ENCODE peak calls at places on chromosomes 6 and 20, in nine cellular contexts. G is CD4-positive, alpha-beta T cell; Y is upper lobe of left lung; J is hepatocyte; S is foreskin keratinocyte; I is A549; D is tibial artery; K is pancreas; U is A673. A is an unnamed sample.

GRCh38 chr6:17202526-17202925 is 78.6 kb upstream of the RBM24 start:
- DNase-seq in S (no peak), D (no peak), K (no peak), J (no peak), U (no peak), I (no peak), G (no peak), Y (no peak), A (no peak)

GRCh38 chr6:14454467-14454763 is 336.8 kb downstream of the CD83 start:
- DNase-seq in G (peak), U (no peak), I (no peak), K (no peak), D (no peak), S (no peak), J (no peak), Y (no peak), A (no peak)

GRCh38 chr20:10793741-10794140 is 119.9 kb upstream of the JAG1 start:
- DNase-seq in J (no peak), Y (no peak), D (no peak), U (no peak), I (no peak), K (no peak), S (no peak), G (no peak), A (no peak)

GRCh38 chr20:33132858-33133615 is 34.9 kb upstream of the BPIFA2 start:
- DNase-seq in S (no peak), J (no peak), I (no peak), K (no peak), G (no peak), U (peak), D (no peak), Y (no peak), A (no peak)

GRCh38 chr6:155837474-155837873 is 381.8 kb upstream of the NOX3 start:
- DNase-seq in D (no peak), U (no peak), G (no peak), K (no peak), J (no peak), Y (no peak), I (no peak), S (no peak), A (no peak)

GRCh38 chr20:417801-418342 is 9.8 kb downstream of the RBCK1 start:
- DNase-seq in K (no peak), D (peak), Y (no peak), S (no peak), G (no peak), I (no peak), J (no peak), U (no peak), A (no peak)

GRCh38 chr20:41138527-41139226 is 1.3 kb downstream of the PLCG1 start:
- DNase-seq in D (peak), U (no peak), K (no peak), I (no peak), Y (no peak), J (peak), S (no peak), G (peak), A (no peak)

GRCh38 chr20:967796-968742 is 34.0 kb downstream of the RSPO4 start:
- DNase-seq in J (no peak), I (peak), Y (peak), G (no peak), D (no peak), K (no peak), S (no peak), U (peak), A (no peak)

GRCh38 chr20:13840093-13840465 is 55.3 kb downstream of the NDUFAF5 start:
- DNase-seq in J (no peak), D (no peak), K (no peak), U (no peak), S (no peak), G (no peak), Y (no peak), I (no peak), A (no peak)

GRCh38 chr20:14724036-14724435 is 386.6 kb upstream of the FLRT3 start:
- DNase-seq in U (no peak), J (no peak), Y (no peak), G (no peak), D (no peak), I (no peak), S (no peak), K (no peak), A (no peak)

GRCh38 chr6:130927305-130927704 is 100.1 kb downstream of the SMLR1 start:
- DNase-seq in D (no peak), U (peak), G (no peak), S (peak), I (no peak), Y (no peak), K (no peak), J (peak), A (no peak)

GRCh38 chr6:139530551-139530950 is 156.1 kb upstream of the CITED2 start:
- DNase-seq in Y (no peak), G (no peak), U (no peak), S (no peak), I (no peak), D (no peak), J (no peak), K (no peak), A (no peak)

GRCh38 chr6:18477301-18477941 is 90.3 kb downstream of the RNF144B start:
- DNase-seq in G (no peak), K (no peak), U (peak), D (no peak), S (no peak), Y (no peak), J (peak), I (no peak), A (no peak)

GRCh38 chr6:33863723-33864440 is 60.1 kb upstream of the MLN start:
- DNase-seq in Y (no peak), J (no peak), U (no peak), I (no peak), D (no peak), G (no peak), K (no peak), S (no peak), A (no peak)

GRCh38 chr20:23106271-23106851 is 20.2 kb upstream of the CD93 start:
- DNase-seq in J (no peak), U (no peak), Y (peak), I (no peak), K (no peak), S (no peak), G (no peak), D (no peak), A (no peak)

GRCh38 chr20:4152696-4153235 is 137.4 kb upstream of the RNF24 start:
- DNase-seq in J (no peak), K (no peak), S (no peak), D (no peak), I (no peak), G (no peak), U (no peak), Y (no peak), A (no peak)

GRCh38 chr20:11324990-11325389 is 592.7 kb upstream of the BTBD3 start:
- DNase-seq in Y (no peak), D (no peak), U (no peak), J (no peak), K (no peak), G (no peak), S (no peak), I (no peak), A (no peak)

GRCh38 chr6:106249658-106250057 is 75.9 kb downstream of the ATG5 start:
- DNase-seq in Y (no peak), K (no peak), G (no peak), I (no peak), D (no peak), U (no peak), S (no peak), J (no peak), A (no peak)

GRCh38 chr6:75694406-75694805 is 54.6 kb upstream of the MYO6 start:
- DNase-seq in K (no peak), G (no peak), D (no peak), J (no peak), I (no peak), S (no peak), Y (no peak), U (no peak), A (no peak)

GRCh38 chr20:6708010-6708409 is 59.5 kb upstream of the BMP2 start:
- DNase-seq in Y (peak), D (peak), K (peak), I (no peak), J (peak), G (no peak), U (no peak), S (peak), A (no peak)

GRCh38 chr6:127023001-127023778 is 95.3 kb upstream of the RSPO3 start:
- DNase-seq in I (peak), K (no peak), J (no peak), U (no peak), S (no peak), G (no peak), Y (no peak), D (no peak), A (no peak)

GRCh38 chr20:9301129-9302072 is 213.0 kb upstream of the LAMP5 start:
- DNase-seq in D (no peak), G (no peak), J (peak), Y (no peak), S (peak), U (peak), I (peak), K (no peak), A (no peak)

GRCh38 chr20:43415661-43416430 is 41.9 kb upstream of the SRSF6 start:
- DNase-seq in U (no peak), S (no peak), I (no peak), K (no peak), J (no peak), Y (no peak), G (no peak), D (no peak), A (no peak)

GRCh38 chr6:101663099-101663498 is 269.6 kb downstream of the GRIK2 start:
- DNase-seq in Y (no peak), I (no peak), U (no peak), K (no peak), S (no peak), D (no peak), G (no peak), J (no peak), A (no peak)

GRCh38 chr20:8875586-8875985 is 193.3 kb upstream of the PLCB4 start:
- DNase-seq in Y (no peak), G (no peak), D (no peak), I (no peak), U (no peak), S (no peak), K (no peak), J (no peak), A (no peak)

GRCh38 chr20:45044084-45044573 is 56.8 kb downstream of the KCNS1 start:
- DNase-seq in K (no peak), Y (peak), S (no peak), J (peak), I (peak), U (peak), D (no peak), G (peak), A (no peak)

GRCh38 chr20:19078448-19079373 is 133.7 kb upstream of the SLC24A3 start:
- DNase-seq in G (no peak), S (no peak), Y (no peak), I (no peak), K (no peak), U (no peak), D (no peak), J (no peak), A (no peak)
- TF ChIP-seq CTCF in G (no peak), S (no peak), Y (no peak), I (no peak), K (no peak), U (no peak), D (no peak), J (no peak), A (no peak)

GRCh38 chr6:143692696-143693095 is 14.9 kb downstream of the PHACTR2 start:
- DNase-seq in K (no peak), J (peak), D (no peak), Y (peak), S (no peak), U (no peak), I (no peak), G (no peak), A (no peak)
- H3K27ac ChIP-seq in K (peak), J (peak), D (peak), Y (peak), S (no peak), U (no peak), I (no peak), G (no peak), A (peak)

DNA sequence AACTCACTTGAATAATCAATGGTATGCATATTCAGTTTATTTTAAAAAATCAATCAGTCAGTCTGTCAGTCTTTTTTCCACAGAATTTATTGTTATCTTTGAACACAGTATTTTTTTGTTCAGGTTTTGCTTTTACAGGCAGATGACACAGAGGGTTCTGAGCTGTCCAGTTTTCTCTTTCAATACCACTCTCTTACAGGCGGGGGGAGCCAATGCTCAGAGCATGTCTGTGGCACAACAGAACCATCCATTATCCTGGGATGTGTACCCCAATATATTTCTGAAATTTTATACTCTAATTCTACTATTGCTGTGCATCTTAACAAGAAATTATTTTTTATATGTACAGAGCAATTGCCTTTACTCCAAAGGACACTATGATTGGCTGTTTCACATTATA is 21.2 kb downstream of the ROS1 start:
- DNase-seq in D (no peak), K (no peak), J (no peak), U (no peak), G (no peak), I (no peak), S (no peak), Y (no peak), A (no peak)
- TF ChIP-seq CTCF in D (no peak), K (no peak), J (peak), U (no peak), G (no peak), I (no peak), S (no peak), Y (no peak), A (no peak)

GRCh38 chr20:59939052-59939878 is 840 bp downstream of the PPP1R3D start:
- DNase-seq in D (peak), K (peak), U (no peak), Y (peak), J (peak), G (no peak), I (no peak), S (no peak), A (no peak)
- H3K27ac ChIP-seq in D (peak), K (peak), U (peak), Y (peak), J (peak), G (no peak), I (peak), S (no peak), A (peak)

DNA sequence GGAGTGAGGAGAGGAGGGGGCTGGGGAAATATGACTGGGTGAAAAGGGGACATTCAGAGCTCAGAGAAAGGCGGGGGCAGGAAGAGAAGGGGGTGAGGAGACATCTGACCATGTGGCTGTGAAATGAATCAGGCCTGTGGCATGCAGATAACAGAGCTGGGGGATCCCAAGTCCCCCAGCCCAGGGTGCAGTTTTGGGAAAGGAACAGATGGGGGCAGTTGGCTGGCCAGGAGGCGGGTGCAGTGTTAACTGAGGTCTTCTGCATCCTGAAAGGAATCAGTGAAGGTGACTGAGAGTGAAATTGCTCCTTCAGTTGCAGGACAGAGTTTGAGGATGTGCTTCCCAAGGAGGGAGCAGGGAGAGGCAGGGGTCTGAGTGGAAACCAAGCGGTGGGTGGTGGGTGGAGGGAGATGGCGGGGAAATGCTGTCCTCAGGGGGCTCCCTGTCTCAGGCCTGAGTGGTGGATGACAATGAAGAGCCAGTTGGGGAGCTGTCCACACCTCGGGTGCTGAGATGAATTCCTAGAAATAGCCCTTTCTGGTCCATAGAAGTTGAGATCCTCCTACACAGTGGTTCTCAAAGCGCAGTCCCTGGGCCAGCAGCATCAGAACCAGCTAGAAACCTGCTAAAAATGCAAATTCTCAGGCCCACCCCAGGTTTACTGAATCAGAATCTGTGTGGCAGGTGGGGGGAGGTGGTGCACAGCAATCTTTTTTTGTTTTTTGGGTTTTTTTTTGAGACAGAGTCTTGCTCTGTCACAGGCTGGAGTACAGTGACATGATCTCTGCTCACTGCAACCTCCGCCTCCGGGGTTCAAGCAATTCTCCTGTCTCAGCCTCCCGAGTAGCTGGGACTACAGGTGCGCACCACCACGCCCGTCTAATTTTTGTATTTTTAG is 26.0 kb upstream of the CCDC167 start:
- DNase-seq in K (no peak), G (no peak), S (no peak), U (peak), I (no peak), D (no peak), J (peak), Y (no peak), A (no peak)
- TF ChIP-seq CTCF in K (no peak), G (no peak), S (no peak), U (no peak), I (no peak), D (no peak), J (no peak), Y (no peak), A (no peak)

DNA sequence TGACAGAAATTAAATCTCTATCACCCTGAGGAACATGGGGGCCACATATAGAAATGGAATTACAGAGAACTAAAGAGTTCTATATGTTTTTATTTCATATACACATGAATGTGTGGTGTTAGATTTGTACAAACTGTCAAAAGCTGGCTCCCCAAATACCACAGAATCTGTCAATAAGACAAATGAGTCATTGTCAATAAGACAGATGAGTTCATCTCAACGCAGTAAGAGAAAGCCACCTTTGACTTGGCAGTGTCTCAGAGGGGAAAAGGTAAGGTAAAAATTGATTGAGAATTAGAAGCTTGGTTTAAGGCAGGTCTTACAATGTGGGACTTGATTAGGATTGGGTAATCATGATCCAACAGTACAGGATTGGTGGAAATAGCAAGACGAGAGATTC is 124.2 kb upstream of the GPR6 start:
- DNase-seq in S (no peak), Y (no peak), J (no peak), D (no peak), K (no peak), U (no peak), G (no peak), I (no peak), A (no peak)
- H3K27ac ChIP-seq in S (no peak), Y (no peak), J (no peak), D (no peak), K (no peak), U (no peak), G (no peak), I (no peak), A (no peak)

DNA sequence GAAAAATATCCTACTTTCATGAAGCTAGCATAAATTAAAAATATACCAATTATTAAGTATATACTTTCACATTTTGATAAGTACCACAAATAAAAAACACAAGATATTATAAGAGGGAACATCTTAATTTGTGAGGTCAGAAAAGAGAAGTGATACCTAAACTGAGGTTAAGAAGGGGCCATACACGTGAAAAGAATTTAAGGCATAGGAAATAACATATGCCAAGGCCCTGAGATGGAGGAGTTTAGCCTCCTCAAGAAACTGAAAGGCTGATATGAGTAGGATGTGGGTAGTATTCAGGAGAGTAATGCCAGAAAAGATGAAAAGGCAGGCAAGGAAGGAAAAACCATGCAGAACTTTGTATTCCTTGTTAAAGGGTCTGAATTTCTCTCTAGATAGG is 116.6 kb upstream of the HTR1E start:
- DNase-seq in G (no peak), J (no peak), U (no peak), S (no peak), D (no peak), Y (no peak), I (no peak), K (no peak), A (no peak)
- TF ChIP-seq CTCF in G (no peak), J (no peak), U (no peak), S (no peak), D (no peak), Y (no peak), I (no peak), K (no peak), A (no peak)

A was measured in coronary artery.